ENCODE peak calls at places on chromosomes 1 and 21, in ten cellular contexts. Z is cardiac muscle cell; Y is iPS-NIHi11; N is CD4-positive, CD25-positive, alpha-beta regulatory T cell; D is activated naive CD8-positive, alpha-beta T cell treated with anti-CD3 and anti-CD28 coated beads, Interleukin-2, amount 50 U/mL, for 24 hours; F is M059J; O is mammary epithelial cell; K is AG20443; I is heart left ventricle; A is AG08396. C is an unnamed sample.

GRCh38 chr1:153533689-153534201 is 2.0 kb downstream of the S100A6 start:
- DNase-seq in D (no peak), Y (no peak), K (peak; percentile 82), I (peak; percentile 46), Z (no peak), F (peak; percentile 97), N (peak; percentile 36), O (peak; percentile 94), A (peak; percentile 85), C (peak; percentile 85)

GRCh38 chr1:1677718-1678580 is 14.6 kb downstream of the SLC35E2B start:
- DNase-seq in F (no peak), O (no peak), K (no peak), Z (no peak), N (peak; percentile 31), Y (no peak), D (peak; percentile 71), A (peak; percentile 5), I (peak; percentile 57), C (no peak)

GRCh38 chr21:35291963-35292627 is 243.0 kb upstream of the RUNX1 start:
- DNase-seq in N (no peak), Y (no peak), I (no peak), K (no peak), Z (no peak), A (no peak), F (peak; percentile 64), D (no peak), O (no peak), C (peak; percentile 15)

GRCh38 chr1:9495854-9496374 is 43.4 kb upstream of the SLC25A33 start:
- DNase-seq in O (no peak), I (no peak), D (no peak), Y (no peak), K (no peak), N (no peak), Z (no peak), F (no peak), A (no peak), C (no peak)

GRCh38 chr21:45588086-45588825 is 46.0 kb upstream of the SLC19A1 start:
- DNase-seq in Z (no peak), I (no peak), N (no peak), K (no peak), O (no peak), F (no peak), A (no peak), Y (no peak), D (no peak), C (no peak)

GRCh38 chr1:94917251-94917650 is 9.7 kb downstream of the CNN3 start:
- DNase-seq in O (no peak), I (no peak), K (no peak), F (peak; percentile 39), D (no peak), Z (no peak), A (no peak), N (no peak), Y (no peak), C (no peak)

GRCh38 chr1:8137406-8138244 is 111.5 kb upstream of the ERRFI1 start:
- DNase-seq in N (no peak), O (peak; percentile 86), Z (no peak), D (no peak), K (peak; percentile 85), I (peak; percentile 47), F (peak; percentile 99), Y (no peak), A (peak; percentile 78), C (peak; percentile 98)

GRCh38 chr1:27568247-27569087 is 35.5 kb downstream of the AHDC1 start:
- DNase-seq in I (peak; percentile 95), O (peak; percentile 97), Z (peak; percentile 97), N (peak; percentile 91), A (peak; percentile 95), K (peak; percentile 96), F (no peak), D (peak; percentile 94), Y (peak; percentile 92), C (peak; percentile 86)

GRCh38 chr21:14982336-14982735 is 82.5 kb downstream of the NRIP1 start:
- DNase-seq in K (no peak), D (no peak), O (no peak), Z (no peak), N (no peak), I (no peak), A (no peak), Y (no peak), F (peak; percentile 86), C (no peak)

GRCh38 chr1:55050283-55050682 is 10.9 kb downstream of the PCSK9 start:
- DNase-seq in Z (no peak), I (no peak), N (no peak), Y (no peak), D (no peak), F (peak; percentile 57), O (no peak), K (peak; percentile 72), A (peak; percentile 49), C (peak; percentile 58)

GRCh38 chr1:202090994-202091393 is 31.7 kb upstream of the GPR37L1 start:
- DNase-seq in Z (no peak), O (no peak), K (no peak), Y (peak; percentile 33), I (no peak), F (no peak), A (no peak), N (no peak), D (no peak), C (no peak)

GRCh38 chr21:43712268-43712942 is 6.5 kb upstream of the PDXK start:
- DNase-seq in K (peak; percentile 69), F (peak; percentile 89), I (no peak), Y (no peak), O (peak; percentile 66), N (no peak), A (peak; percentile 57), Z (no peak), D (no peak), C (peak; percentile 73)

GRCh38 chr1:76635784-76636183 is 231.5 kb upstream of the ST6GALNAC5 start:
- DNase-seq in A (no peak), F (no peak), O (no peak), I (no peak), Z (no peak), D (no peak), N (no peak), K (no peak), Y (no peak), C (no peak)

GRCh38 chr1:192577145-192578140 is 1.9 kb downstream of the RGS1 start:
- DNase-seq in Z (no peak), N (no peak), F (no peak), Y (no peak), I (no peak), D (no peak), A (no peak), O (no peak), K (no peak), C (no peak)

GRCh38 chr1:10604966-10605365 is 130.2 kb downstream of the PEX14 start:
- DNase-seq in I (no peak), F (no peak), K (no peak), D (no peak), N (no peak), O (no peak), Z (no peak), A (no peak), Y (no peak), C (no peak)

C was measured in AG10803.